ENCODE peak calls at places on chromosomes 13 and 19, in nine cellular contexts. R, V, K, Q, J, H, N, U and D are unnamed samples.

GRCh38 chr13:72514141-72514540 is 213.3 kb downstream of the MZT1 start:
- DNase-seq in R (no peak), V (no peak), K (no peak), Q (no peak), J (peak; percentile 13), H (no peak), N (no peak), U (no peak), D (no peak)

GRCh38 chr13:43942301-43942700 is 62.6 kb downstream of the LACC1 start:
- DNase-seq in R (no peak), V (no peak), K (no peak), Q (no peak), J (no peak), H (no peak), N (no peak), U (no peak), D (no peak)

GRCh38 chr13:42333613-42334328 is 61.8 kb downstream of the AKAP11 start:
- DNase-seq in R (no peak), V (peak; percentile 42), K (no peak), Q (no peak), J (peak; percentile 56), H (no peak), N (peak; percentile 47), U (no peak), D (no peak)

GRCh38 chr19:6100284-6100915 is 9.9 kb downstream of the RFX2 start:
- DNase-seq in R (peak; percentile 77), V (no peak), K (no peak), Q (peak; percentile 26), J (no peak), H (no peak), N (no peak), U (no peak), D (no peak)

GRCh38 chr19:48480476-48481190 is 11.5 kb downstream of the CYTH2 start:
- DNase-seq in R (no peak), V (no peak), K (peak; percentile 63), Q (peak; percentile 53), J (peak; percentile 30), H (no peak), N (no peak), U (no peak), D (no peak)

GRCh38 chr13:27956576-27957300 is 12.4 kb downstream of the CDX2 start:
- DNase-seq in R (no peak), V (no peak), K (no peak), Q (no peak), J (no peak), H (no peak), N (no peak), U (no peak), D (no peak)

GRCh38 chr13:114099191-114099590 is 33.2 kb downstream of the RASA3 start:
- DNase-seq in R (no peak), V (peak; percentile 84), K (peak; percentile 92), Q (no peak), J (peak; percentile 89), H (peak; percentile 70), N (peak; percentile 53), U (peak; percentile 42), D (peak; percentile 90)

GRCh38 chr19:34313188-34313587 is 51.8 kb upstream of the GPI start:
- DNase-seq in R (no peak), V (peak; percentile 94), K (peak; percentile 62), Q (no peak), J (peak; percentile 90), H (no peak), N (no peak), U (no peak), D (no peak)

GRCh38 chr13:23695711-23696512 is 125.7 kb downstream of the TNFRSF19 start:
- DNase-seq in R (no peak), V (no peak), K (peak; percentile 58), Q (peak; percentile 58), J (no peak), H (no peak), N (no peak), U (no peak), D (no peak)

GRCh38 chr13:45255253-45255987 is 54.6 kb upstream of the KCTD4 start:
- DNase-seq in R (no peak), V (no peak), K (no peak), Q (no peak), J (no peak), H (no peak), N (no peak), U (no peak), D (no peak)

GRCh38 chr13:37023871-37024270 is 23.3 kb downstream of the EXOSC8 start:
- DNase-seq in R (no peak), V (peak; percentile 74), K (no peak), Q (no peak), J (peak; percentile 81), H (no peak), N (no peak), U (no peak), D (peak; percentile 19)

GRCh38 chr19:17909017-17909732 is 23.6 kb upstream of the CCDC124 start:
- DNase-seq in R (no peak), V (no peak), K (no peak), Q (no peak), J (no peak), H (no peak), N (no peak), U (no peak), D (no peak)

GRCh38 chr19:1690570-1691307 is 38.3 kb upstream of the TCF3 start:
- DNase-seq in R (peak; percentile 32), V (no peak), K (no peak), Q (peak; percentile 21), J (peak; percentile 4), H (no peak), N (peak; percentile 83), U (no peak), D (no peak)

GRCh38 chr13:101811881-101812280 is 359.4 kb downstream of the ITGBL1 start:
- DNase-seq in R (no peak), V (no peak), K (no peak), Q (no peak), J (no peak), H (no peak), N (no peak), U (no peak), D (no peak)

GRCh38 chr19:33499671-33500506 is 21.7 kb downstream of the PEPD start:
- DNase-seq in R (no peak), V (no peak), K (peak; percentile 18), Q (no peak), J (no peak), H (no peak), N (no peak), U (no peak), D (no peak)

GRCh38 chr19:3440082-3440481 is 40.2 kb downstream of the SMIM24 start:
- DNase-seq in R (no peak), V (no peak), K (no peak), Q (peak; percentile 38), J (no peak), H (no peak), N (peak; percentile 57), U (peak; percentile 95), D (no peak)

GRCh38 chr13:93624371-93624777 is 397.8 kb downstream of the GPC6 start:
- DNase-seq in R (no peak), V (no peak), K (no peak), Q (no peak), J (peak; percentile 59), H (no peak), N (no peak), U (no peak), D (no peak)

GRCh38 chr13:80265348-80265747 is 75.6 kb downstream of the SPRY2 start:
- DNase-seq in R (peak; percentile 16), V (no peak), K (no peak), Q (no peak), J (no peak), H (no peak), N (no peak), U (no peak), D (no peak)

GRCh38 chr19:33772102-33772857 is 24.4 kb upstream of the KCTD15 start:
- DNase-seq in R (no peak), V (no peak), K (no peak), Q (no peak), J (no peak), H (no peak), N (no peak), U (no peak), D (no peak)

GRCh38 chr19:6729573-6730152 is 7.7 kb downstream of the GPR108 start:
- DNase-seq in R (no peak), V (no peak), K (no peak), Q (no peak), J (no peak), H (no peak), N (no peak), U (no peak), D (no peak)